ENCODE peak calls at places on chromosome 3, in eight cellular contexts. Z is CD8-positive, alpha-beta T cell; V is IMR-90; H is breast epithelium; C is RWPE1; J is upper lobe of right lung; G is ovary; E is SK-N-SH. N is an unnamed sample.

GRCh38 chr3:76561494-76562242 is 478.2 kb upstream of the ROBO2 start:
- DNase-seq in Z (no peak), V (peak; percentile 36), H (no peak), C (no peak), J (no peak), G (no peak), E (no peak), N (no peak)

GRCh38 chr3:124117486-124117885 is 125.6 kb upstream of the ROPN1 start:
- DNase-seq in Z (no peak), V (peak; percentile 82), H (no peak), C (no peak), J (no peak), G (no peak), E (no peak), N (no peak)

GRCh38 chr3:107588217-107588616 is 65.5 kb downstream of the BBX start:
- DNase-seq in Z (no peak), V (no peak), H (no peak), C (peak; percentile 26), J (no peak), G (no peak), E (no peak), N (no peak)

GRCh38 chr3:112640864-112641751 is at the start of gene CCDC80:
- DNase-seq in Z (no peak), V (peak; percentile 94), H (no peak), C (peak; percentile 92), J (no peak), G (no peak), E (no peak), N (no peak)

GRCh38 chr3:30356901-30357753 is 249.3 kb upstream of the TGFBR2 start:
- DNase-seq in Z (no peak), V (peak; percentile 33), H (no peak), C (peak; percentile 58), J (no peak), G (no peak), E (no peak), N (no peak)

GRCh38 chr3:163953526-163953925 is 1124.8 kb downstream of the SI start:
- DNase-seq in Z (no peak), V (no peak), H (no peak), C (no peak), J (no peak), G (no peak), E (no peak), N (no peak)

GRCh38 chr3:44228894-44229293 is 12.8 kb upstream of the TOPAZ1 start:
- DNase-seq in Z (no peak), V (no peak), H (no peak), C (no peak), J (no peak), G (no peak), E (no peak), N (no peak)

GRCh38 chr3:110479676-110480075 is 591.9 kb upstream of the NECTIN3 start:
- DNase-seq in Z (no peak), V (no peak), H (no peak), C (no peak), J (no peak), G (no peak), E (no peak), N (no peak)

GRCh38 chr3:14378415-14378814 is 24.0 kb upstream of the SLC6A6 start:
- DNase-seq in Z (no peak), V (no peak), H (no peak), C (no peak), J (no peak), G (no peak), E (no peak), N (no peak)

GRCh38 chr3:81451611-81452010 is 309.8 kb downstream of the GBE1 start:
- DNase-seq in Z (no peak), V (no peak), H (no peak), C (no peak), J (no peak), G (no peak), E (no peak), N (no peak)

GRCh38 chr3:47661121-47661752 is 82.6 kb upstream of the CSPG5 start:
- DNase-seq in Z (no peak), V (peak; percentile 85), H (no peak), C (peak; percentile 20), J (no peak), G (no peak), E (peak; percentile 17), N (no peak)

DNA sequence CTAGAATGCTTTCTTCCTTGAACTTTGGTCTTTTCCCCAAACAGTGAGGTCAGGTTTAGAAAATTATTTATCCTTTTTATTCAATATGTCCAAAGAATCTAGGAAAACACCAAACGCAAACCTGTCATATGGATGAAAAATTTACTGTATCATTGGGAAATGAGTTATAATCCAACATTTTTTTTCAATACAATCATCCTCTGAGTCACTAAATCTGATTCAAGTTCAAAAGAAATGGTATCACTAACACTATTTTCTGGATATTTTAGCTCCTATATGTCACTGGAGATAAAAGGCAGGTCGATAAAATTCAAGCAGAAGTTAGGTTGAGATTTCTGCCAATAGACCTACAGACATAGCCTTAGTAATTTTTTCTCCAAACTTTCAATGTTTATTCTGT is 591.6 kb upstream of the AGTR1 start:
- DNase-seq in Z (no peak), V (no peak), H (no peak), C (no peak), J (no peak), G (no peak), E (no peak), N (no peak)
- H3K27ac ChIP-seq in Z (no peak overlapping the region), V (no peak overlapping the region), H (no peak overlapping the region), C (no peak overlapping the region), J (no peak overlapping the region), G (no peak overlapping the region), E (no peak overlapping the region), N (no peak overlapping the region)

GRCh38 chr3:16474920-16475319 is 38.6 kb downstream of the RFTN1 start:
- DNase-seq in Z (no peak), V (peak; percentile 94), H (no peak), C (no peak), J (no peak), G (no peak), E (no peak), N (no peak)

GRCh38 chr3:16475766-16476165 is 37.7 kb downstream of the RFTN1 start:
- DNase-seq in Z (no peak), V (no peak), H (no peak), C (no peak), J (no peak), G (no peak), E (no peak), N (no peak)

GRCh38 chr3:16477501-16477900 is 36.0 kb downstream of the RFTN1 start:
- DNase-seq in Z (no peak), V (peak; percentile 49), H (no peak), C (no peak), J (no peak), G (no peak), E (no peak), N (no peak)

GRCh38 chr3:16477054-16477453 is 36.4 kb downstream of the RFTN1 start:
- DNase-seq in Z (no peak), V (peak; percentile 57), H (no peak), C (no peak), J (no peak), G (no peak), E (no peak), N (no peak)

DNA sequence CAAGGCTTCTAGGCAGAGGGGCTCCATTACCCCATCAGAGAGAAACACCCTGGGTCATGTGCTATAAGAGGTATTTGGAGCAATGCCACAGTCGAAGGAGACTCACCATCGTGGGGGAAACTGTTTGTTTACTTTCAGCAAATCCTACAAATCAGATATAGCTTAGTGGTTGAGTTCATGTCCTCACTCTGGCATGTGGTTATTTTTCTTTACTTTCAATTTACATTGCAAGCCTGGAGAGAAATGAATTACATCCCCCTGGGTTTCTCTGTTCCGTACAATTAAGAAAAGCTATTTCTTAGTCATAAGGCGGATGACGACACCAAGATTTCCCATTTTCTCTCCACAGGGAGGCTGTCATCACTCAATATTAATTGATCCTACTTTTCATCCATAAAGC is 36.9 kb downstream of the RFTN1 start:
- DNase-seq in Z (no peak), V (peak; percentile 99), H (no peak), C (no peak), J (no peak), G (no peak), E (no peak), N (peak; percentile 4)
- H3K27ac ChIP-seq in Z (no peak overlapping the region), V (peak overlapping the region; percentile 72), H (no peak overlapping the region), C (no peak overlapping the region), J (no peak overlapping the region), G (no peak overlapping the region), E (peak overlapping the region; percentile 52), N (peak overlapping the region; percentile 49)

GRCh38 chr3:120602682-120603081 is 6.5 kb downstream of the NDUFB4 start:
- DNase-seq in Z (no peak), V (no peak), H (no peak), C (no peak), J (no peak), G (no peak), E (no peak), N (no peak)

GRCh38 chr3:120604784-120605183 is 8.6 kb downstream of the NDUFB4 start:
- DNase-seq in Z (no peak), V (no peak), H (no peak), C (no peak), J (no peak), G (no peak), E (no peak), N (no peak)

GRCh38 chr3:120604382-120604781 is 8.2 kb downstream of the NDUFB4 start:
- DNase-seq in Z (no peak), V (no peak), H (no peak), C (no peak), J (no peak), G (no peak), E (no peak), N (no peak)

GRCh38 chr3:120599211-120599610 is 3.1 kb downstream of the NDUFB4 start:
- DNase-seq in Z (no peak), V (no peak), H (no peak), C (no peak), J (no peak), G (no peak), E (no peak), N (no peak)

DNA sequence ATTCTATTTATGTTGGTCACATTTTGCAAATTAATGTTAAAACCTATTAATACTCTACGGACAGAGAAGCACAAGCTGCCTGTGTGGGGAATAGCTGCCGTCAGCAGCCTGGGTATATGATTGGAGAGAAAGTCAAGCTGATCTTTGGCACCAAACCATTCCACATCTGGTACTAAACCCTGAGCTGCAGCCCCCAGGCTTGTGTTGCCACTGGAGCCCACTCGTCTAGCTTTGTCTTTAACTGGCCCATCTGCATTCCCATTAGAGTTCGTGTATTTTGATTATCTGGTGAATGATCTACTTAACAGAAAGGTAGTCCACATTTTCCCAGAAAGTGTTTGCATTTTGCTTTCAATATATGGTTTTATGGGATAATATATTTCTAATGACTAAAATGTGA is 5.4 kb downstream of the NDUFB4 start:
- DNase-seq in Z (no peak), V (no peak), H (no peak), C (no peak), J (no peak), G (no peak), E (peak; percentile 59), N (no peak)
- H3K27ac ChIP-seq in Z (no peak overlapping the region), V (no peak overlapping the region), H (no peak overlapping the region), C (no peak overlapping the region), J (no peak overlapping the region), G (no peak overlapping the region), E (no peak overlapping the region), N (no peak overlapping the region)

GRCh38 chr3:122754867-122755835 is 38.5 kb downstream of the HSPBAP1 start:
- DNase-seq in Z (no peak), V (peak; percentile 44), H (no peak), C (peak; percentile 21), J (no peak), G (no peak), E (peak; percentile 30), N (peak; percentile 68)

GRCh38 chr3:122760457-122761271 is 33.0 kb downstream of the HSPBAP1 start:
- DNase-seq in Z (no peak), V (no peak), H (no peak), C (no peak), J (no peak), G (no peak), E (no peak), N (no peak)

GRCh38 chr3:122758877-122759670 is 34.6 kb downstream of the HSPBAP1 start:
- DNase-seq in Z (no peak), V (no peak), H (no peak), C (no peak), J (no peak), G (no peak), E (no peak), N (no peak)
- H3K27ac ChIP-seq in Z (no peak overlapping the region), V (no peak overlapping the region), H (no peak overlapping the region), C (no peak overlapping the region), J (no peak overlapping the region), G (no peak overlapping the region), E (no peak overlapping the region), N (no peak overlapping the region)